ENCODE peak calls at places on chromosomes 3 and 15, in six cellular contexts. R is Calu3; O is activated CD8-positive, alpha-beta memory T cell treated with anti-CD3 and anti-CD28 coated beads, Interleukin-2, amount 50 U/mL, for 48 hours; G is activated naive CD4-positive, alpha-beta T cell; F is NT2/D1; E is EH. Y is an unnamed sample.
A peak's percentile ranks its signal among the peaks of the same experiment; 100 is the strongest.

GRCh38 chr15:80660114-80660513 is 35.0 kb upstream of the ABHD17C start:
- DNase-seq in F (no peak), O (no peak), G (no peak), E (peak; percentile 53), R (peak; percentile 66), Y (no peak)

GRCh38 chr3:163056874-163057497 is 1560.4 kb downstream of the OTOL1 start:
- DNase-seq in O (no peak), E (peak; percentile 43), R (peak; percentile 80), F (peak; percentile 57), G (no peak), Y (peak; percentile 52)

GRCh38 chr3:87167634-87168456 is 59.3 kb upstream of the CHMP2B start:
- DNase-seq in F (peak; percentile 42), E (peak; percentile 62), R (peak; percentile 36), O (no peak), G (no peak), Y (no peak)

GRCh38 chr3:69072928-69073327 is 7.2 kb downstream of the UBA3 start:
- DNase-seq in O (no peak), R (no peak), G (no peak), F (no peak), E (no peak), Y (no peak)

GRCh38 chr3:69882560-69882959 is 117.0 kb upstream of the SAMMSON start:
- DNase-seq in R (no peak), F (no peak), G (no peak), O (no peak), E (no peak), Y (no peak)

GRCh38 chr15:78059110-78059839 is 18.2 kb downstream of the TBC1D2B start:
- DNase-seq in E (no peak), G (no peak), R (no peak), F (no peak), O (no peak), Y (no peak)

GRCh38 chr3:141308588-141309218 is 59.6 kb upstream of the ZBTB38 start:
- DNase-seq in R (peak; percentile 92), O (no peak), E (peak; percentile 46), F (peak; percentile 38), G (no peak), Y (no peak)

GRCh38 chr3:124896824-124897526 is 9.8 kb upstream of the ITGB5 start:
- DNase-seq in F (no peak), E (no peak), G (no peak), R (no peak), O (no peak), Y (no peak)

GRCh38 chr3:116453676-116454346 is 8.5 kb upstream of the LSAMP start:
- DNase-seq in O (no peak), E (no peak), R (no peak), F (no peak), G (no peak), Y (no peak)

GRCh38 chr15:56934269-56934668 is 15.8 kb downstream of the TCF12 start:
- DNase-seq in O (no peak), F (no peak), E (no peak), G (no peak), R (no peak), Y (no peak)

GRCh38 chr3:2921903-2922302 is 188.3 kb downstream of the IL5RA start:
- DNase-seq in F (no peak), G (no peak), R (peak; percentile 12), O (no peak), E (no peak), Y (no peak)

GRCh38 chr15:64144565-64145281 is 6.8 kb upstream of the SNX22 start:
- DNase-seq in F (no peak), E (no peak), G (no peak), O (no peak), R (no peak), Y (peak; percentile 38)

GRCh38 chr3:67094167-67094566 is 96.1 kb downstream of the KBTBD8 start:
- DNase-seq in E (peak; percentile 22), R (no peak), O (no peak), G (no peak), F (no peak), Y (no peak)

GRCh38 chr3:184140436-184140835 is 5.3 kb downstream of the EIF2B5 start:
- DNase-seq in O (no peak), E (no peak), F (no peak), G (no peak), R (no peak), Y (no peak)

GRCh38 chr3:81242871-81243270 is 518.6 kb downstream of the GBE1 start:
- DNase-seq in F (no peak), E (peak; percentile 16), O (no peak), G (no peak), R (no peak), Y (no peak)

GRCh38 chr3:64223809-64224570 is 1.3 kb downstream of the PRICKLE2 start:
- DNase-seq in O (no peak), G (no peak), F (no peak), E (peak; percentile 73), R (no peak), Y (peak; percentile 66)